ENCODE peak calls at places on chromosomes 12 and 14, in five cellular contexts. X is NCI-H1694 treated with DMSO at 0.1 percent for 48 hours, Q is HuH-7.5, M is GM13976, R is LoVo. Z is an unnamed sample.

GRCh38 chr14:88868558-88869159 is 44.2 kb downstream of the TTC8 start:
- DNase-seq in X (peak; percentile 53), Q (no peak), M (peak; percentile 10), R (peak; percentile 12), Z (peak; percentile 27)

GRCh38 chr12:50110762-50111416 is 1.1 kb upstream of the COX14 start:
- DNase-seq in X (no peak), Q (peak; percentile 71), M (peak; percentile 47), R (peak; percentile 45), Z (no peak)

GRCh38 chr12:116459921-116460666 is 99.1 kb upstream of the MAP1LC3B2 start:
- DNase-seq in X (no peak), Q (no peak), M (no peak), R (no peak), Z (no peak)

GRCh38 chr14:64856528-64857445 is 22.9 kb downstream of the SPTB start:
- DNase-seq in X (no peak), Q (no peak), M (no peak), R (no peak), Z (no peak)

GRCh38 chr12:49092086-49092815 is 2.4 kb downstream of the DHH start:
- DNase-seq in X (no peak), Q (peak; percentile 96), M (peak; percentile 86), R (no peak), Z (peak; percentile 93)

GRCh38 chr12:73421832-73422231 is 1115.8 kb upstream of the ATXN7L3B start:
- DNase-seq in X (no peak), Q (no peak), M (no peak), R (peak; percentile 11), Z (no peak)

GRCh38 chr12:131860472-131861260 is 32.5 kb downstream of the MMP17 start:
- DNase-seq in X (peak; percentile 6), Q (peak; percentile 91), M (no peak), R (peak; percentile 91), Z (peak; percentile 70)

GRCh38 chr14:69675877-69676416 is 64.6 kb downstream of the SUSD6 start:
- DNase-seq in X (no peak), Q (no peak), M (peak; percentile 72), R (no peak), Z (no peak)

GRCh38 chr12:2341051-2341751 is 288.4 kb downstream of the CACNA1C start:
- DNase-seq in X (no peak), Q (no peak), M (no peak), R (no peak), Z (no peak)

GRCh38 chr12:110616471-110617115 is 2.7 kb downstream of the TCTN1 start:
- DNase-seq in X (no peak), Q (no peak), M (no peak), R (no peak), Z (peak; percentile 33)

GRCh38 chr12:107329569-107330324 is 236.4 kb upstream of the CRY1 start:
- DNase-seq in X (no peak), Q (no peak), M (no peak), R (no peak), Z (no peak)

GRCh38 chr14:101219896-101220703 is 316.6 kb upstream of the RTL1 start:
- DNase-seq in X (no peak), Q (no peak), M (no peak), R (no peak), Z (no peak)

GRCh38 chr12:123457980-123458779 is at the start of gene SNRNP35:
- DNase-seq in X (peak; percentile 79), Q (peak; percentile 42), M (peak; percentile 85), R (peak; percentile 88), Z (peak; percentile 76)

GRCh38 chr14:89155491-89155890 is 261.5 kb downstream of the FOXN3 start:
- DNase-seq in X (no peak), Q (no peak), M (no peak), R (no peak), Z (no peak)

GRCh38 chr14:55237999-55238680 is 33.1 kb upstream of the FBXO34 start:
- DNase-seq in X (no peak), Q (no peak), M (no peak), R (peak; percentile 49), Z (no peak)

GRCh38 chr14:49549881-49550280 is 36.3 kb downstream of the RPS29 start:
- DNase-seq in X (no peak), Q (no peak), M (no peak), R (peak; percentile 20), Z (no peak)

GRCh38 chr12:113159937-113160336 is 10.4 kb downstream of the CFAP73 start:
- DNase-seq in X (no peak), Q (no peak), M (no peak), R (no peak), Z (no peak)